ENCODE peak calls at places on chromosomes 16 and 17, in eight cellular contexts. O, H, R, X, K, F, V and C are unnamed samples.

GRCh38 chr17:67156269-67157199 is 88.5 kb downstream of the HELZ start:
- DNase-seq in K (no peak), X (no peak), R (peak; percentile 5), F (peak; percentile 37), H (no peak), V (no peak), O (no peak), C (no peak)

GRCh38 chr16:84724619-84725307 is 25.0 kb downstream of the USP10 start:
- DNase-seq in V (no peak), F (peak; percentile 49), K (no peak), O (no peak), H (no peak), R (no peak), X (no peak), C (no peak)

GRCh38 chr17:7443499-7444485 is 1.1 kb upstream of the CHRNB1 start:
- DNase-seq in V (no peak), R (no peak), F (peak; percentile 80), O (no peak), H (no peak), X (no peak), K (no peak), C (no peak)

GRCh38 chr17:67759355-67760171 is 41.8 kb downstream of the NOL11 start:
- DNase-seq in H (no peak), R (no peak), O (no peak), F (peak; percentile 18), K (no peak), V (no peak), X (no peak), C (no peak)

GRCh38 chr17:27762527-27763305 is 37.6 kb downstream of the NOS2 start:
- DNase-seq in R (peak; percentile 48), F (peak; percentile 33), X (no peak), H (no peak), V (no peak), O (no peak), K (no peak), C (no peak)

GRCh38 chr16:49494386-49495150 is 121.0 kb downstream of the C16orf78 start:
- DNase-seq in H (no peak), K (no peak), O (no peak), X (peak; percentile 3), F (no peak), R (no peak), V (no peak), C (no peak)

GRCh38 chr16:85491798-85492616 is 121.1 kb upstream of the GSE1 start:
- DNase-seq in H (no peak), R (peak; percentile 90), K (no peak), X (peak; percentile 24), F (peak; percentile 6), V (no peak), O (no peak), C (no peak)

GRCh38 chr16:85289760-85290625 is 177.7 kb upstream of the CIBAR2 start:
- DNase-seq in F (no peak), O (no peak), K (no peak), X (no peak), H (no peak), R (no peak), V (no peak), C (no peak)

GRCh38 chr16:3235856-3236669 is 1.1 kb upstream of the ZNF200 start:
- DNase-seq in H (no peak), R (peak; percentile 55), O (no peak), X (no peak), F (no peak), V (peak; percentile 7), K (peak; percentile 31), C (no peak)

GRCh38 chr16:27189335-27189972 is 13.9 kb upstream of the KDM8 start:
- DNase-seq in O (no peak), F (no peak), K (no peak), R (no peak), X (no peak), V (no peak), H (no peak), C (no peak)

GRCh38 chr16:72743011-72743761 is 304.7 kb downstream of the ZFHX3 start:
- DNase-seq in K (no peak), R (no peak), F (no peak), V (no peak), X (no peak), O (no peak), H (no peak), C (no peak)

GRCh38 chr16:89395150-89396142 is 94.9 kb downstream of the ANKRD11 start:
- DNase-seq in K (no peak), H (peak; percentile 88), O (no peak), X (peak; percentile 71), V (no peak), R (peak; percentile 52), F (peak; percentile 99), C (no peak)

GRCh38 chr17:62892069-62892675 is 73.9 kb upstream of the TANC2 start:
- DNase-seq in H (no peak), X (no peak), R (no peak), V (no peak), K (no peak), F (no peak), O (no peak), C (no peak)

GRCh38 chr16:65178151-65178550 is 56.3 kb upstream of the CDH11 start:
- DNase-seq in V (no peak), R (no peak), X (no peak), H (no peak), K (no peak), F (peak; percentile 72), O (no peak), C (no peak)

GRCh38 chr16:81164481-81164880 is 68.3 kb upstream of the GCSH start:
- DNase-seq in V (no peak), O (no peak), H (no peak), R (no peak), K (no peak), F (no peak), X (no peak), C (no peak)

GRCh38 chr16:84293406-84293805 is 1.3 kb upstream of the WFDC1 start:
- DNase-seq in K (no peak), F (no peak), H (no peak), V (no peak), R (no peak), O (no peak), X (no peak), C (no peak)

GRCh38 chr16:80263181-80263823 is 277.5 kb upstream of the DYNLRB2 start:
- DNase-seq in R (no peak), V (no peak), K (no peak), X (no peak), O (no peak), F (no peak), H (no peak), C (no peak)